ENCODE peak calls at places on chromosomes 5 and 9, in five cellular contexts. I, U, C, N and T are unnamed samples.

GRCh38 chr9:136529516-136530471 is 16.1 kb downstream of the NOTCH1 start:
- DNase-seq in N (no peak), I (no peak), C (no peak), U (no peak), T (no peak)

GRCh38 chr9:98075332-98075805 is 18.8 kb downstream of the NANS start:
- DNase-seq in I (no peak), C (no peak), N (no peak), U (no peak), T (no peak)

GRCh38 chr5:140344683-140345423 is 1.6 kb downstream of the HBEGF start:
- DNase-seq in U (no peak), I (no peak), C (no peak), N (no peak), T (no peak)

GRCh38 chr9:28699632-28700031 is 1126.4 kb upstream of the C9orf72 start:
- DNase-seq in C (no peak), U (no peak), N (no peak), I (no peak), T (no peak)

GRCh38 chr5:77282337-77283027 is 72.0 kb downstream of the PDE8B start:
- DNase-seq in I (no peak), U (no peak), C (no peak), N (peak; percentile 33), T (no peak)

GRCh38 chr5:177427919-177428573 is 1.6 kb downstream of the GRK6 start:
- DNase-seq in C (no peak), N (no peak), U (no peak), I (no peak), T (no peak)

GRCh38 chr5:173925449-173926071 is 37.4 kb downstream of the CPEB4 start:
- DNase-seq in C (no peak), N (peak; percentile 31), I (peak; percentile 30), U (no peak), T (no peak)

GRCh38 chr5:170783498-170784247 is at the start of gene GABRP:
- DNase-seq in N (no peak), C (no peak), I (no peak), U (no peak), T (no peak)

GRCh38 chr9:86246752-86247161 is 12.7 kb downstream of the C9orf153 start:
- DNase-seq in U (no peak), N (peak; percentile 51), C (no peak), I (peak; percentile 13), T (no peak)